ENCODE peak calls at places on chromosomes 1 and 21, in nine cellular contexts. V, W, R, N, Y, M, X, J and B are unnamed samples.

GRCh38 chr1:188782220-188782841 is 1695.3 kb downstream of the BRINP3 start:
- DNase-seq in X (no peak), J (peak), V (no peak), R (no peak), N (peak), Y (no peak), W (peak), M (peak), B (peak)

GRCh38 chr1:108505766-108506075 is 54.2 kb upstream of the EEIG2 start:
- DNase-seq in W (no peak), M (no peak), V (no peak), N (no peak), X (no peak), R (no peak), Y (no peak), J (no peak), B (no peak)

GRCh38 chr1:20584890-20585289 is 4.0 kb upstream of the CDA start:
- DNase-seq in R (no peak), Y (no peak), X (no peak), V (no peak), J (no peak), M (no peak), N (no peak), W (no peak), B (no peak)

GRCh38 chr1:228882041-228882784 is 146.9 kb downstream of the RHOU start:
- DNase-seq in N (no peak), M (no peak), X (no peak), Y (no peak), R (no peak), J (no peak), W (no peak), V (no peak), B (no peak)

GRCh38 chr1:43577647-43578542 is 47.2 kb downstream of the PTPRF start:
- DNase-seq in X (no peak), M (no peak), W (no peak), J (no peak), Y (no peak), V (no peak), R (no peak), N (no peak), B (no peak)

GRCh38 chr1:210736681-210737080 is 397.3 kb downstream of the KCNH1 start:
- DNase-seq in V (no peak), J (no peak), R (no peak), Y (no peak), M (no peak), W (no peak), X (no peak), N (no peak), B (no peak)

GRCh38 chr1:168050307-168050706 is 86.4 kb downstream of the GPR161 start:
- DNase-seq in N (no peak), X (no peak), Y (no peak), M (no peak), J (no peak), R (no peak), V (no peak), W (no peak), B (no peak)

GRCh38 chr1:15452866-15453571 is 3.5 kb upstream of the CELA2A start:
- DNase-seq in X (no peak), M (no peak), R (no peak), J (no peak), Y (no peak), V (no peak), W (no peak), N (no peak), B (no peak)

GRCh38 chr1:47548188-47548587 is 110.3 kb downstream of the FOXD2 start:
- DNase-seq in J (no peak), N (no peak), W (no peak), X (no peak), R (no peak), M (no peak), V (no peak), Y (no peak), B (no peak)

GRCh38 chr1:87084247-87084836 is 169.9 kb downstream of the HS2ST1 start:
- DNase-seq in N (peak), J (no peak), R (no peak), W (peak), V (no peak), X (no peak), M (no peak), Y (no peak), B (no peak)

GRCh38 chr1:2112280-2112701 is 62.1 kb downstream of the PRKCZ start:
- DNase-seq in Y (no peak), R (no peak), W (no peak), N (no peak), M (no peak), X (no peak), J (no peak), V (no peak), B (no peak)

GRCh38 chr1:106526650-106527049 is 529.8 kb upstream of the PRMT6 start:
- DNase-seq in V (no peak), Y (no peak), M (no peak), R (no peak), N (no peak), J (peak), X (peak), W (peak), B (no peak)

GRCh38 chr1:180956028-180956640 is 43.4 kb downstream of the KIAA1614 start:
- DNase-seq in R (no peak), X (no peak), Y (no peak), V (no peak), N (peak), M (no peak), W (no peak), J (no peak), B (no peak)

GRCh38 chr1:831522-831921 is 92.2 kb upstream of the SAMD11 start:
- DNase-seq in V (no peak), J (no peak), M (no peak), W (no peak), X (no peak), Y (no peak), R (no peak), N (no peak), B (no peak)

GRCh38 chr21:45169001-45169400 is 94.6 kb downstream of the ADARB1 start:
- DNase-seq in N (no peak), V (no peak), W (no peak), Y (no peak), X (no peak), M (no peak), R (no peak), J (no peak), B (no peak)

GRCh38 chr21:34526618-34527290 is 14.7 kb upstream of the KCNE1 start:
- DNase-seq in W (peak), R (peak), V (no peak), N (no peak), X (peak), Y (peak), M (peak), J (peak), B (peak)

GRCh38 chr1:218556016-218556415 is 210.9 kb downstream of the TGFB2 start:
- DNase-seq in X (no peak), Y (no peak), R (no peak), J (no peak), W (no peak), M (no peak), V (no peak), N (no peak), B (no peak)

GRCh38 chr1:115973154-115973553 is 3.2 kb upstream of the SLC22A15 start:
- DNase-seq in X (no peak), M (no peak), W (no peak), R (no peak), J (no peak), N (no peak), V (no peak), Y (no peak), B (no peak)

GRCh38 chr1:236058141-236058626 is 6.7 kb downstream of the NID1 start:
- DNase-seq in V (no peak), R (no peak), W (peak), Y (no peak), X (no peak), M (no peak), J (no peak), N (peak), B (no peak)